ENCODE peak calls at places on chromosomes 2 and 18, in six cellular contexts. S is RPMI7951, I is GM04504, J is upper lobe of right lung, O is EH, Q is HuH-7. E is an unnamed sample.

GRCh38 chr2:101811226-101812015 is 113.9 kb downstream of the MAP4K4 start:
- DNase-seq in Q (no peak), O (no peak), S (no peak), I (no peak), J (no peak), E (no peak)

GRCh38 chr18:3499498-3499897 is 49.5 kb downstream of the TGIF1 start:
- DNase-seq in Q (peak), S (no peak), O (peak), I (no peak), J (no peak), E (no peak)

GRCh38 chr2:196206804-196207203 is 35.4 kb upstream of the STK17B start:
- DNase-seq in J (no peak), Q (no peak), I (no peak), O (no peak), S (no peak), E (no peak)

GRCh38 chr2:222256250-222256649 is 42.5 kb downstream of the PAX3 start:
- DNase-seq in Q (no peak), O (no peak), S (no peak), I (no peak), J (no peak), E (no peak)

GRCh38 chr2:107419191-107419590 is 407.5 kb upstream of the RGPD4 start:
- DNase-seq in S (no peak), O (no peak), Q (no peak), J (no peak), I (no peak), E (no peak)

GRCh38 chr2:124112255-124112654 is 87.2 kb downstream of the CNTNAP5 start:
- DNase-seq in Q (no peak), S (no peak), O (no peak), I (no peak), J (no peak), E (no peak)

GRCh38 chr18:68387246-68387645 is 327.7 kb downstream of the TMX3 start:
- DNase-seq in O (peak), I (peak), S (no peak), J (no peak), Q (no peak), E (no peak)

GRCh38 chr2:88090446-88091283 is 23.0 kb downstream of the SMYD1 start:
- DNase-seq in S (no peak), I (no peak), J (no peak), Q (no peak), O (no peak), E (no peak)

GRCh38 chr2:43343573-43344304 is 117.3 kb upstream of the ZFP36L2 start:
- DNase-seq in S (peak), O (peak), I (peak), J (no peak), Q (no peak), E (no peak)

GRCh38 chr18:13831864-13832508 is 8.0 kb downstream of the MC5R start:
- DNase-seq in O (no peak), I (no peak), Q (peak), S (peak), J (no peak), E (no peak)

GRCh38 chr2:96856776-96857673 is 791 bp downstream of the ANKRD39 start:
- DNase-seq in Q (no peak), J (no peak), O (peak), I (no peak), S (peak), E (no peak)

GRCh38 chr18:49768051-49768391 is 45.3 kb downstream of the ACAA2 start:
- DNase-seq in S (peak), I (peak), Q (peak), O (peak), J (peak), E (no peak)

E was measured in activated T-helper 9 cell treated with anti-CD3 and anti-CD28 coated beads, Interleukin-2, amount 50 U/mL, for 16 hours.